ENCODE peak calls at places on chromosomes 4 and X, in seven cellular contexts. B, R, O, H, E, M and D are unnamed samples.

GRCh38 chr4:7957113-7957656 is 17.5 kb upstream of the AFAP1 start:
- DNase-seq in B (no peak), R (no peak), O (no peak), H (no peak), E (no peak), M (no peak), D (no peak)

GRCh38 chr4:34676390-34676789 is 1567.9 kb downstream of the ARAP2 start:
- DNase-seq in B (no peak), R (no peak), O (no peak), H (no peak), E (no peak), M (no peak), D (no peak)

GRCh38 chr4:866068-866760 is 40.3 kb upstream of the CPLX1 start:
- DNase-seq in B (no peak), R (no peak), O (no peak), H (no peak), E (no peak), M (no peak), D (no peak)

GRCh38 chr4:88003261-88003660 is 4.2 kb upstream of the PKD2 start:
- DNase-seq in B (no peak), R (no peak), O (no peak), H (no peak), E (no peak), M (no peak), D (no peak)

GRCh38 chr4:75723117-75723801 is 1.1 kb upstream of the USO1 start:
- DNase-seq in B (no peak), R (peak), O (no peak), H (no peak), E (no peak), M (peak), D (no peak)

GRCh38 chr4:3867403-3868100 is 101.4 kb downstream of the ADRA2C start:
- DNase-seq in B (no peak), R (no peak), O (no peak), H (no peak), E (peak), M (no peak), D (no peak)

GRCh38 chr4:98745372-98745771 is 87.0 kb upstream of the TSPAN5 start:
- DNase-seq in B (no peak), R (peak), O (no peak), H (no peak), E (no peak), M (peak), D (no peak)

GRCh38 chr4:73434311-73434710 is 1.7 kb upstream of the AFP start:
- DNase-seq in B (no peak), R (peak), O (no peak), H (no peak), E (no peak), M (peak), D (no peak)

GRCh38 chr4:3529363-3529762 is 2.9 kb downstream of the LRPAP1 start:
- DNase-seq in B (no peak), R (no peak), O (no peak), H (peak), E (peak), M (no peak), D (no peak)

GRCh38 chr4:10006604-10007435 is 14.5 kb downstream of the SLC2A9 start:
- DNase-seq in B (no peak), R (peak), O (peak), H (no peak), E (peak), M (peak), D (no peak)

GRCh38 chr4:176443646-176444409 is 124.1 kb downstream of the SPCS3 start:
- DNase-seq in B (no peak), R (no peak), O (no peak), H (no peak), E (no peak), M (no peak), D (no peak)

GRCh38 chr4:149008415-149009025 is 566.3 kb upstream of the NR3C2 start:
- DNase-seq in B (no peak), R (no peak), O (no peak), H (no peak), E (no peak), M (no peak), D (no peak)

GRCh38 chr4:153594208-153594607 is 89.9 kb upstream of the TLR2 start:
- DNase-seq in B (no peak), R (no peak), O (no peak), H (no peak), E (no peak), M (no peak), D (no peak)

GRCh38 chr4:8747467-8747841 is 124.2 kb downstream of the HMX1 start:
- DNase-seq in B (no peak), R (no peak), O (no peak), H (peak), E (peak), M (no peak), D (no peak)

GRCh38 chr4:48801739-48802138 is 21.7 kb upstream of the FRYL start:
- DNase-seq in B (no peak), R (no peak), O (no peak), H (no peak), E (no peak), M (peak), D (no peak)

GRCh38 chr4:13548059-13548983 is 4.0 kb upstream of the NKX3-2 start:
- DNase-seq in B (no peak), R (peak), O (no peak), H (no peak), E (no peak), M (no peak), D (peak)

GRCh38 chrX:100995469-100995868 is 26.0 kb downstream of the ARL13A start:
- DNase-seq in B (no peak), R (peak), O (no peak), H (no peak), E (no peak), M (peak), D (no peak)